ENCODE peak calls at places on chromosomes 7 and 10, in eight cellular contexts. D is neural crest cell; C is CD8-positive, alpha-beta T cell; J is HFF-Myc; F is tibial nerve; B is kidney epithelial cell; O is colonic mucosa; P is left ventricle myocardium inferior. A is an unnamed sample.

GRCh38 chr10:30502266-30503058 is 68.5 kb downstream of the MAP3K8 start:
- DNase-seq in B (no peak), F (peak; percentile 38), C (peak; percentile 47), J (no peak), D (no peak), O (no peak), P (no peak), A (no peak)

GRCh38 chr7:32191296-32191695 is 121.1 kb upstream of the PDE1C start:
- DNase-seq in C (no peak), J (no peak), F (no peak), P (no peak), B (no peak), O (no peak), D (no peak), A (no peak)

GRCh38 chr7:17941171-17941490 is 837 bp upstream of the SNX13 start:
- DNase-seq in F (no peak), J (no peak), C (no peak), P (no peak), B (no peak), O (no peak), D (no peak), A (no peak)

GRCh38 chr7:142760071-142760642 is 10.6 kb upstream of the PRSS2 start:
- DNase-seq in C (no peak), P (no peak), B (no peak), F (no peak), J (no peak), D (no peak), O (no peak), A (no peak)

GRCh38 chr7:139574618-139575337 is 51.3 kb downstream of the CLEC2L start:
- DNase-seq in O (no peak), P (peak; percentile 38), B (no peak), C (no peak), J (no peak), F (no peak), D (no peak), A (no peak)

GRCh38 chr10:60444494-60445064 is 54.9 kb upstream of the ANK3 start:
- DNase-seq in B (no peak), F (no peak), P (no peak), O (no peak), J (no peak), D (no peak), C (no peak), A (no peak)

GRCh38 chr10:2083591-2083990 is 346.3 kb upstream of the ADARB2 start:
- DNase-seq in F (no peak), D (no peak), B (no peak), C (no peak), J (no peak), P (no peak), O (no peak), A (no peak)

GRCh38 chr7:158992759-158993158 is 136.4 kb downstream of the DYNC2I1 start:
- DNase-seq in J (no peak), F (no peak), B (no peak), O (no peak), D (no peak), C (no peak), P (no peak), A (no peak)

GRCh38 chr10:108515821-108516220 is 1351.3 kb upstream of the SORCS1 start:
- DNase-seq in B (no peak), F (no peak), P (no peak), D (no peak), C (no peak), J (no peak), O (no peak), A (no peak)

GRCh38 chr7:13099197-13099795 is 411.9 kb downstream of the ARL4A start:
- DNase-seq in P (no peak), J (no peak), D (no peak), C (no peak), F (no peak), B (peak; percentile 21), O (no peak), A (no peak)

GRCh38 chr10:117532003-117532385 is 10.6 kb upstream of the EMX2 start:
- DNase-seq in F (no peak), J (no peak), C (no peak), B (no peak), P (no peak), D (no peak), O (no peak), A (no peak)

GRCh38 chr7:89332026-89332425 is 536.5 kb upstream of the TEX47 start:
- DNase-seq in P (no peak), B (no peak), C (no peak), O (no peak), F (no peak), D (no peak), J (no peak), A (no peak)

DNA sequence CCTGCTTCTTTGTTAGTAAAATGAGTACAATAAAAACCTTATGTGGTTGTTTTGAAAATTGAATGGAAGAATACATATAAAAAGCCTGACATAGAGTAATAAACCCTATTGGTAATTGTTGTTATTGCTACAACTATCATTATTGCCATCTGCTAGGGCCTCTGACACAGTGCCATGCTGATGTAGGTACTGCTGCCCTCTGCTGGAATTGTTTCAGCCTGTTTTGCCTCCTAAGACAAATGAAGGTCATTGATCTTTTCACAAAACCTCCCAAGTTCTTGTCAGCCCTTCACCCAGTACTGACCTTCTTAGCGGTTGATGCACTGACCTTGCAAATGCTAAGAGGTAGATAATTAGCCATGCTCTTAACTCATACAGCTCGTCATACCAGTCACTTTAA is 975.3 kb downstream of the SORCS1 start:
- DNase-seq in D (peak; percentile 30), O (no peak), B (no peak), J (peak; percentile 7), C (no peak), P (no peak), F (no peak), A (peak; percentile 40)
- TF ChIP-seq CTCF in D (peak; percentile 66), O (peak; percentile 16), B (peak; percentile 62), J (peak; percentile 50), C (no peak), P (peak; percentile 51), F (no peak), A (peak; percentile 66)

GRCh38 chr10:130046591-130046990 is 64.0 kb downstream of the C10orf143 start:
- DNase-seq in F (no peak), D (no peak), C (no peak), B (no peak), J (no peak), P (no peak), O (peak; percentile 12), A (no peak)

GRCh38 chr10:130044067-130045061 is 66.3 kb downstream of the C10orf143 start:
- DNase-seq in J (no peak), P (no peak), F (no peak), O (peak; percentile 13), B (no peak), D (no peak), C (no peak), A (no peak)

GRCh38 chr10:130045801-130046321 is 64.8 kb downstream of the C10orf143 start:
- DNase-seq in P (no peak), B (no peak), D (no peak), F (no peak), C (no peak), J (no peak), O (peak; percentile 15), A (no peak)

GRCh38 chr10:130043491-130043890 is 67.1 kb downstream of the C10orf143 start:
- DNase-seq in C (no peak), O (peak; percentile 7), D (no peak), J (no peak), P (no peak), F (no peak), B (no peak), A (no peak)

GRCh38 chr10:130045091-130045652 is 65.5 kb downstream of the C10orf143 start:
- DNase-seq in J (no peak), B (no peak), O (peak; percentile 13), F (no peak), P (no peak), D (no peak), C (no peak), A (peak; percentile 23)
- TF ChIP-seq CTCF in J (peak; percentile 26), B (no peak), O (no peak), F (no peak), P (peak; percentile 15), D (no peak), C (no peak), A (peak; percentile 34)

DNA sequence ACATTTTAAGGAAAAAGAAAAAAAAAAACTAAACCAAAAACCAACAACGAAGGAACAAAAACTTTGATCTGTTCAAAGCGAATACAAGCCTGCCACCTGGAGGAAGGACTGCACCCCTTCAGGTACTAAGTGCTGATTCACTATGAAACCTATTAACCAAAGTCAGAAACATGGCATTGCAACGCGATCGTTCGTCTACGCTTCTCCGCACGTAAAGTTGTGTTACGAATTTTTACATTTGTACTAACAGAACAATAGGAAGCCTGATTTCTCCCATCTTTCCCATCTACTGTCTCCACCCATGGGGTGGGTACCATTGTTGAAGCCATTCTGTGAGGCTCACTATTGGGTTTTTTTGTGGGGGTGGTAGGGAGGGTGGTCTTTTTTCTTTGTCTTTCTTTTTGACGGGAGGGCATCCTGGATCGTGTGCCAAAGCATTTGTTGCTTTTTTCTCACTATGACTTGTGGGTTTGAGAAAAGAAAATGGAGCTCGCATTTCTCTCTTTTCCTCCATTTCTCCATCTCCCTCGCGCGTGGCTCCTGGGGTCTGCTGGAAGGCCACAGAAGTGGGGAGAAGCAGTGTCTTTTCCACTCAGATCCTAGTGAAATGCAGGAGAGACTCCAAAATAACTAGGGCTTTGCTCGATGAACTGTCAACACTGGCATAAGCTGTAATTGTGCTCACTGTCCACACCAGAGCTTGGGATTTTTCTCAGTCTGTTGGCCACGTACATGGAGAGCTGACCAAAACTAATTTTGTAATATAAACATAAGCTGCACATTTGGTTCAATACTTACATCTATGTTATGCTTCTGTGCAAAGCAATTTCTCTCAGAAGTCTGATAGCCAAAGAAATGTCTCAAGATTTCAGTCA is 100.9 kb upstream of the YAE1 start:
- DNase-seq in F (peak; percentile 16), D (peak; percentile 35), B (peak; percentile 31), J (peak; percentile 17), O (peak; percentile 51), P (no peak), C (peak; percentile 21), A (peak; percentile 55)
- TF ChIP-seq CTCF in F (peak; percentile 71), D (peak; percentile 92), B (peak; percentile 73), J (peak; percentile 63), O (peak; percentile 66), P (peak; percentile 79), C (peak; percentile 55), A (peak; percentile 89)

GRCh38 chr10:122525788-122526187 is 34.8 kb upstream of the DMBT1 start:
- DNase-seq in O (peak; percentile 61), D (no peak), P (no peak), F (no peak), B (no peak), C (no peak), J (no peak), A (no peak)
- TF ChIP-seq CTCF in O (peak; percentile 33), D (peak; percentile 50), P (peak; percentile 48), F (peak; percentile 13), B (peak; percentile 18), C (no peak), J (no peak), A (peak; percentile 26)

DNA sequence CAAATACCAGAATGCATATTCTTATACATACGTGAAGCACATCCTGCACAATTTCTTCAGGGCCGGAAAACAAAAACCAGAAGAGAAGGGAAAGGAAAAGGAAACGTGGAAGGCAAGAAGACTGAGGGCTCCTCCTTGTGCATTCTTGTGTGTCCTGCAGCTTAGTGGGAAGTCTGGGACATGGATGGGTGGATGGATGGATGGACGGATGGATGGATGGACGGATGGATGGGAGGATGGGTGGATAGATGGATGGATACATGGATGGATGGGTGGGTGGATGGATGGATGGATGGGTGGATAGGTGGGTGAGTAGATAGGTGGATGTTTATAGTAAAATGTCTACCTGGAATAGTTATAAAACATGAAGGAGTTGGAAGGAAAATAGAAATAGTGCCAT is 30.8 kb upstream of the SLC35B4 start:
- DNase-seq in O (no peak), C (no peak), D (no peak), J (no peak), B (no peak), F (no peak), P (no peak), A (no peak)
- TF ChIP-seq CTCF in O (no peak), C (no peak), D (no peak), J (no peak), B (no peak), F (no peak), P (no peak), A (no peak)

A was measured in nephron progenitor cell.